ENCODE peak calls at places on chromosomes 12 and 14, in nine cellular contexts. H is fibroblast of lung, F is AG04449, Y is fibroblast of mammary gland, C is heart left ventricle, J is RWPE1, O is mucosa of descending colon, E is Calu3, N is SK-N-SH. Q is an unnamed sample.

GRCh38 chr12:130953783-130954543 is at the start of gene ADGRD1:
- DNase-seq in H (peak; percentile 85), F (no peak), Y (peak; percentile 47), C (peak; percentile 77), J (no peak), O (no peak), E (no peak), N (no peak), Q (no peak)

GRCh38 chr12:122116707-122117535 is 38.4 kb downstream of the MLXIP start:
- DNase-seq in H (no peak), F (no peak), Y (no peak), C (no peak), J (no peak), O (peak; percentile 79), E (no peak), N (no peak), Q (no peak)

GRCh38 chr14:97524579-97525319 is 727.6 kb downstream of the VRK1 start:
- DNase-seq in H (no peak), F (no peak), Y (no peak), C (no peak), J (no peak), O (no peak), E (no peak), N (no peak), Q (no peak)

GRCh38 chr12:75446857-75447256 is 33.7 kb upstream of the GLIPR1 start:
- DNase-seq in H (peak; percentile 64), F (peak; percentile 45), Y (peak; percentile 86), C (no peak), J (peak; percentile 73), O (no peak), E (no peak), N (no peak), Q (peak; percentile 68)

GRCh38 chr12:67220065-67220464 is 49.1 kb upstream of the CAND1 start:
- DNase-seq in H (no peak), F (no peak), Y (peak; percentile 35), C (no peak), J (peak; percentile 19), O (no peak), E (peak; percentile 40), N (no peak), Q (peak; percentile 13)

GRCh38 chr14:76546426-76547221 is 170.7 kb downstream of the ESRRB start:
- DNase-seq in H (no peak), F (no peak), Y (peak; percentile 16), C (no peak), J (peak; percentile 39), O (no peak), E (peak; percentile 3), N (peak; percentile 65), Q (no peak)

GRCh38 chr14:85528080-85528881 is 1.7 kb upstream of the FLRT2 start:
- DNase-seq in H (peak; percentile 93), F (peak; percentile 72), Y (peak; percentile 92), C (peak; percentile 38), J (peak; percentile 66), O (no peak), E (no peak), N (no peak), Q (no peak)

GRCh38 chr14:70886421-70887206 is 20.6 kb upstream of the PCNX1 start:
- DNase-seq in H (no peak), F (no peak), Y (no peak), C (no peak), J (no peak), O (peak; percentile 55), E (no peak), N (no peak), Q (no peak)

GRCh38 chr12:56878010-56878339 is 56.2 kb downstream of the SDR9C7 start:
- DNase-seq in H (peak; percentile 2), F (no peak), Y (no peak), C (no peak), J (no peak), O (no peak), E (no peak), N (no peak), Q (no peak)

GRCh38 chr12:39920647-39921046 is 185.2 kb downstream of the SLC2A13 start:
- DNase-seq in H (no peak), F (no peak), Y (no peak), C (no peak), J (no peak), O (no peak), E (no peak), N (no peak), Q (no peak)

GRCh38 chr12:128982134-128982533 is 128.9 kb downstream of the GLT1D1 start:
- DNase-seq in H (no peak), F (no peak), Y (no peak), C (no peak), J (no peak), O (no peak), E (no peak), N (no peak), Q (no peak)

GRCh38 chr12:128986957-128987356 is 133.7 kb downstream of the GLT1D1 start:
- DNase-seq in H (no peak), F (no peak), Y (no peak), C (no peak), J (no peak), O (no peak), E (no peak), N (no peak), Q (no peak)

GRCh38 chr12:128982933-128983332 is 129.7 kb downstream of the GLT1D1 start:
- DNase-seq in H (no peak), F (no peak), Y (no peak), C (no peak), J (no peak), O (no peak), E (no peak), N (no peak), Q (no peak)

GRCh38 chr12:128980623-128981022 is 127.3 kb downstream of the GLT1D1 start:
- DNase-seq in H (no peak), F (no peak), Y (no peak), C (no peak), J (no peak), O (no peak), E (no peak), N (no peak), Q (no peak)

DNA sequence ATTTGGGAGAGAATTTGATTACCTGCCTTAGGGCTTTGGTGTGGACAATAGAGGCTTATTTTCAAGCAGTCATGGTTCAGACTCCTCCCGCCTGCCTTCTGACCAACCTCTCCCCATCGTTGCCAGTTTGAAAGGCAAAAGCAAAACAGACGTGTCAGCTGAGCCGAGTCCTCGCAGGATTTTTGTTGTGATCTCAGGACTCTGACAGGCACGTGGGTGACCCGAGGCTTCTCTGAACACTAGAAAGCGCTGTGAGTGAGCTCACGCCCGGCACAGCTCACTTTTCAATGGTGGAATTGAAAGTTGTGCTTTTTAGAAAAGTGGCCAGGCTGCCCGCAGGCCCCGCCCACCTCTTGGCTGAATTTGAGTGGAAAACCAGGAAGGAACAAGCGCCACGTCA is 130.1 kb downstream of the GLT1D1 start:
- DNase-seq in H (no peak), F (no peak), Y (no peak), C (no peak), J (no peak), O (no peak), E (no peak), N (no peak), Q (no peak)
- TF ChIP-seq CTCF in H (no peak), F (no peak), Y (no peak), C (no peak), J (no peak), O (no peak), E (no peak), N (no peak), Q (no peak)

GRCh38 chr14:37985826-37986470 is 221.8 kb upstream of the SSTR1 start:
- DNase-seq in H (peak; percentile 74), F (no peak), Y (peak; percentile 63), C (peak; percentile 13), J (peak; percentile 4), O (no peak), E (peak; percentile 51), N (peak; percentile 2), Q (peak; percentile 15)
- TF ChIP-seq CTCF in H (peak; percentile 88), F (peak; percentile 72), Y (peak; percentile 81), C (peak; percentile 77), J (peak; percentile 52), O (peak; percentile 56), E (peak; percentile 63), N (peak; percentile 61), Q (peak; percentile 70)

GRCh38 chr12:116273813-116274551 is 3.5 kb downstream of the MED13L start:
- DNase-seq in H (no peak), F (no peak), Y (no peak), C (no peak), J (no peak), O (no peak), E (no peak), N (no peak), Q (no peak)
- TF ChIP-seq CTCF in H (no peak), F (no peak), Y (no peak), C (no peak), J (no peak), O (no peak), E (no peak), N (peak; percentile 36), Q (peak; percentile 12)

GRCh38 chr12:111439657-111440151 is 34.0 kb downstream of the SH2B3 start:
- DNase-seq in H (no peak), F (no peak), Y (no peak), C (no peak), J (no peak), O (no peak), E (no peak), N (no peak), Q (no peak)

GRCh38 chr12:111442301-111443045 is 36.8 kb downstream of the SH2B3 start:
- DNase-seq in H (no peak), F (no peak), Y (no peak), C (no peak), J (no peak), O (peak; percentile 61), E (no peak), N (no peak), Q (no peak)

GRCh38 chr12:111440631-111441030 is 34.9 kb downstream of the SH2B3 start:
- DNase-seq in H (no peak), F (no peak), Y (no peak), C (no peak), J (no peak), O (no peak), E (no peak), N (no peak), Q (no peak)

GRCh38 chr12:111440152-111440551 is 34.4 kb downstream of the SH2B3 start:
- DNase-seq in H (no peak), F (no peak), Y (no peak), C (no peak), J (no peak), O (no peak), E (no peak), N (no peak), Q (no peak)

DNA sequence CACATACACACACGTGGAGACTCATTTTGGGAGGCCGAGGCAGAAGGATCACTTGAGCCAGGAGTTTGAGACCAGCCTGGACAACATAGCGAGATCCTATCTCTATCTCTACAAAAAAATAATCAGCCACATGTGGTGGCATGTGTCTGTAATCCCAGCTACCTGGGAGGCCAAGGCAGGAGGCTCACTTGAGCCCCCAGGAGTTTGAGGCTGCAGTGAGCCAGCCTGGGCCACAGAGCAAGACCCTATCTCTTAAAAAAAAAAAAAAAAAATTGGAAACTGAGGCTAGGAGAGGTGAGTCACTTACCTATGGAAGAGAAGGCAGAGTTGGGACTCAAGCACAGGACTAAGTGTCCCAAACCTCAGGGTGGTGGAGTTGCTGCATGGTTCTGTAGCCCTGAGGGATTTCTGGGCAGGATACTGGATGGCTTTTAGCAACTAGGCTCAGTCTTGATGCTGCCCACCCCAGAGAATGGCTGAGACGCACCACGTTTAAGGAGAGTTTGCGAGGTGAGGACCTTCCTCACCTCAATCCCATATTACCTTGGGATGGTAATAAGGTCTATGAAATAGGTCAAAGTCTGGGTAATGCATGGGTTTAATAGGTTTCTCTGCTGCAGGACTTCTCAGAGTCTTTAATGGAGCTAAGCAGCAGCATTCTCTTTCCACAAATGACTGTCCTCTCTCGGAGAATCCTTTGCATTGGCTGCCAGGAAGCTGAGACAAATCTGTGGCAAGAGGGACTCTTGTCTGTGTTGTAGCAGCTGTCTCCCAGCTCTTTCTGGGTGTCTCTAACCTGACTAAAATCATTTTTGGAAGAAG is 35.6 kb downstream of the SH2B3 start:
- DNase-seq in H (no peak), F (no peak), Y (no peak), C (no peak), J (no peak), O (no peak), E (no peak), N (no peak), Q (no peak)
- TF ChIP-seq CTCF in H (no peak), F (no peak), Y (no peak), C (no peak), J (no peak), O (no peak), E (no peak), N (no peak), Q (no peak)

Q was measured in PC-9.